ENCODE peak calls at places on chromosome 15, in six cellular contexts. V is amygdala, M is NCI-H1092, Z is HFFc6, J is mesothelial cell of epicardium, Y is foreskin fibroblast. Q is an unnamed sample.

GRCh38 chr15:39651295-39651694 is 70.4 kb downstream of the THBS1 start:
- DNase-seq in J (no peak), V (no peak), M (no peak), Z (no peak), Y (no peak), Q (no peak)

GRCh38 chr15:79900087-79900486 is 3.3 kb upstream of the MTHFS start:
- DNase-seq in J (no peak), Z (no peak), M (no peak), V (no peak), Y (no peak), Q (no peak)

GRCh38 chr15:83747050-83747717 is 93.3 kb downstream of the ADAMTSL3 start:
- DNase-seq in V (no peak), Z (no peak), J (no peak), Y (peak; percentile 62), M (no peak), Q (peak; percentile 35)

GRCh38 chr15:82828064-82828463 is 18.6 kb downstream of the WHAMM start:
- DNase-seq in M (no peak), V (no peak), Z (no peak), Y (peak; percentile 29), J (no peak), Q (no peak)

GRCh38 chr15:55319537-55320325 is 709 bp downstream of the PIGB start:
- DNase-seq in J (no peak), V (no peak), Y (peak; percentile 42), Z (no peak), M (no peak), Q (no peak)

GRCh38 chr15:45126535-45127158 is 3.0 kb downstream of the DUOXA1 start:
- DNase-seq in V (no peak), M (no peak), Z (peak; percentile 43), J (no peak), Y (peak; percentile 63), Q (no peak)

GRCh38 chr15:40242216-40242599 is 3.3 kb downstream of the PAK6 start:
- DNase-seq in Y (no peak), Z (no peak), J (no peak), V (no peak), M (no peak), Q (no peak)

GRCh38 chr15:95932676-95933075 is 397.8 kb upstream of the NR2F2 start:
- DNase-seq in V (no peak), Y (peak; percentile 70), J (no peak), Z (peak; percentile 88), M (no peak), Q (peak; percentile 40)

GRCh38 chr15:79610021-79610420 is 177.9 kb downstream of the MINAR1 start:
- DNase-seq in J (no peak), V (no peak), Z (no peak), M (no peak), Y (no peak), Q (no peak)

GRCh38 chr15:47412802-47413201 is 304.5 kb upstream of the SEMA6D start:
- DNase-seq in M (no peak), J (no peak), V (no peak), Z (no peak), Y (no peak), Q (no peak)

GRCh38 chr15:26355671-26356070 is 417.2 kb downstream of the GABRB3 start:
- DNase-seq in V (no peak), Z (no peak), J (no peak), M (peak; percentile 67), Y (no peak), Q (no peak)

GRCh38 chr15:99452010-99452409 is 113.8 kb upstream of the MEF2A start:
- DNase-seq in Y (no peak), V (no peak), J (no peak), M (no peak), Z (no peak), Q (no peak)

GRCh38 chr15:40100133-40100946 is 8.3 kb downstream of the BMF start:
- DNase-seq in V (no peak), J (no peak), Z (no peak), M (no peak), Y (no peak), Q (no peak)

GRCh38 chr15:83855956-83856355 is 202.0 kb downstream of the ADAMTSL3 start:
- DNase-seq in V (no peak), J (no peak), Z (no peak), Y (peak; percentile 29), M (no peak), Q (no peak)

GRCh38 chr15:86054338-86054737 is 25.3 kb upstream of the AGBL1 start:
- DNase-seq in V (no peak), Y (no peak), M (no peak), Z (no peak), J (no peak), Q (no peak)

GRCh38 chr15:41811432-41812195 is 16.3 kb upstream of the JMJD7 start:
- DNase-seq in J (peak; percentile 87), Z (peak; percentile 69), V (peak; percentile 72), M (peak; percentile 55), Y (peak; percentile 92), Q (no peak)

GRCh38 chr15:25860885-25861866 is 2.0 kb downstream of the ATP10A start:
- DNase-seq in Z (no peak), Y (no peak), M (no peak), J (no peak), V (no peak), Q (no peak)

GRCh38 chr15:75732809-75733451 is 20.3 kb upstream of the CSPG4 start:
- DNase-seq in J (peak; percentile 85), M (peak; percentile 14), Y (peak; percentile 83), V (peak; percentile 38), Z (peak; percentile 65), Q (no peak)

GRCh38 chr15:28086175-28086703 is 12.9 kb downstream of the OCA2 start:
- DNase-seq in Z (peak; percentile 52), J (no peak), V (no peak), M (peak; percentile 18), Y (peak; percentile 75), Q (no peak)

Q was measured in skeletal muscle cell.